ENCODE peak calls at places on chromosome 22, in seven cellular contexts. One of them, this sample, is unnamed.

GRCh38 chr22:26406118-26406517 is 22.9 kb upstream of the ASPHD2 start:
- DNase-seq in body of pancreas: no peak
- DNase-seq in IMR-90: peak; percentile 66
- DNase-seq in neural progenitor cell: no peak
- DNase-seq in endodermal cell: no peak
- DNase-seq in psoas muscle: no peak
- DNase-seq in ascending aorta: no peak
- DNase-seq in this sample: peak; percentile 37

GRCh38 chr22:26589367-26589844 is 526 bp downstream of the TPST2 start:
- DNase-seq in body of pancreas: peak; percentile 56
- DNase-seq in IMR-90: peak; percentile 12
- DNase-seq in neural progenitor cell: peak; percentile 54
- DNase-seq in endodermal cell: peak; percentile 82
- DNase-seq in psoas muscle: peak; percentile 45
- DNase-seq in ascending aorta: peak; percentile 71
- DNase-seq in this sample: peak; percentile 38

GRCh38 chr22:47884775-47885174 is 1122.3 kb downstream of the TBC1D22A start:
- DNase-seq in body of pancreas: no peak
- DNase-seq in IMR-90: no peak
- DNase-seq in neural progenitor cell: no peak
- DNase-seq in endodermal cell: no peak
- DNase-seq in psoas muscle: no peak
- DNase-seq in ascending aorta: no peak
- DNase-seq in this sample: no peak

GRCh38 chr22:33697640-33698039 is 222.6 kb downstream of the LARGE1 start:
- DNase-seq in body of pancreas: no peak
- DNase-seq in IMR-90: peak; percentile 59
- DNase-seq in neural progenitor cell: no peak
- DNase-seq in endodermal cell: no peak
- DNase-seq in psoas muscle: no peak
- DNase-seq in ascending aorta: no peak
- DNase-seq in this sample: no peak

GRCh38 chr22:46537946-46538815 is 761 bp upstream of the CELSR1 start:
- DNase-seq in body of pancreas: no peak
- DNase-seq in IMR-90: peak; percentile 27
- DNase-seq in neural progenitor cell: peak; percentile 79
- DNase-seq in endodermal cell: peak; percentile 80
- DNase-seq in psoas muscle: no peak
- DNase-seq in ascending aorta: no peak
- DNase-seq in this sample: no peak

GRCh38 chr22:38755155-38755910 is 465 bp downstream of the SUN2 start:
- DNase-seq in body of pancreas: peak; percentile 98
- DNase-seq in IMR-90: peak; percentile 48
- DNase-seq in neural progenitor cell: peak; percentile 91
- DNase-seq in endodermal cell: peak; percentile 83
- DNase-seq in psoas muscle: peak; percentile 98
- DNase-seq in ascending aorta: peak; percentile 98
- DNase-seq in this sample: peak; percentile 90

GRCh38 chr22:29219881-29220670 is 14.4 kb downstream of the EMID1 start:
- DNase-seq in body of pancreas: peak; percentile 56
- DNase-seq in IMR-90: no peak
- DNase-seq in neural progenitor cell: no peak
- DNase-seq in endodermal cell: peak; percentile 66
- DNase-seq in psoas muscle: no peak
- DNase-seq in ascending aorta: peak; percentile 42
- DNase-seq in this sample: no peak

GRCh38 chr22:38239101-38239761 is 33.6 kb downstream of the TMEM184B start:
- DNase-seq in body of pancreas: peak; percentile 71
- DNase-seq in IMR-90: peak; percentile 98
- DNase-seq in neural progenitor cell: no peak
- DNase-seq in endodermal cell: no peak
- DNase-seq in psoas muscle: no peak
- DNase-seq in ascending aorta: peak; percentile 85
- DNase-seq in this sample: peak; percentile 44

GRCh38 chr22:18057568-18058209 is 20.1 kb upstream of the PEX26 start:
- DNase-seq in body of pancreas: peak; percentile 95
- DNase-seq in IMR-90: peak; percentile 100
- DNase-seq in neural progenitor cell: no peak
- DNase-seq in endodermal cell: no peak
- DNase-seq in psoas muscle: peak; percentile 71
- DNase-seq in ascending aorta: peak; percentile 97
- DNase-seq in this sample: peak; percentile 87

GRCh38 chr22:48954781-48955311 is 872.8 kb downstream of the BRD1 start:
- DNase-seq in body of pancreas: no peak
- DNase-seq in IMR-90: no peak
- DNase-seq in neural progenitor cell: no peak
- DNase-seq in endodermal cell: peak; percentile 40
- DNase-seq in psoas muscle: no peak
- DNase-seq in ascending aorta: peak; percentile 45
- DNase-seq in this sample: peak; percentile 32

GRCh38 chr22:18085188-18085587 is 7.4 kb downstream of the PEX26 start:
- DNase-seq in body of pancreas: peak; percentile 41
- DNase-seq in IMR-90: peak; percentile 34
- DNase-seq in neural progenitor cell: no peak
- DNase-seq in endodermal cell: no peak
- DNase-seq in psoas muscle: no peak
- DNase-seq in ascending aorta: no peak
- DNase-seq in this sample: no peak

GRCh38 chr22:41540006-41540315 is 4.3 kb downstream of the POLR3H start:
- DNase-seq in body of pancreas: no peak
- DNase-seq in IMR-90: no peak
- DNase-seq in neural progenitor cell: no peak
- DNase-seq in endodermal cell: no peak
- DNase-seq in psoas muscle: no peak
- DNase-seq in ascending aorta: no peak
- DNase-seq in this sample: no peak

GRCh38 chr22:33076368-33076767 is 18.2 kb upstream of the SYN3 start:
- DNase-seq in body of pancreas: no peak
- DNase-seq in IMR-90: peak; percentile 7
- DNase-seq in neural progenitor cell: peak; percentile 61
- DNase-seq in endodermal cell: no peak
- DNase-seq in psoas muscle: no peak
- DNase-seq in ascending aorta: no peak
- DNase-seq in this sample: no peak

GRCh38 chr22:29720824-29721323 is 1.1 kb downstream of the CABP7 start:
- DNase-seq in body of pancreas: no peak
- DNase-seq in IMR-90: no peak
- DNase-seq in neural progenitor cell: peak; percentile 40
- DNase-seq in endodermal cell: no peak
- DNase-seq in psoas muscle: no peak
- DNase-seq in ascending aorta: no peak
- DNase-seq in this sample: no peak

GRCh38 chr22:50224071-50224470 is 20.8 kb downstream of the TUBGCP6 start:
- DNase-seq in body of pancreas: no peak
- DNase-seq in IMR-90: no peak
- DNase-seq in neural progenitor cell: no peak
- DNase-seq in endodermal cell: no peak
- DNase-seq in psoas muscle: no peak
- DNase-seq in ascending aorta: no peak
- DNase-seq in this sample: no peak

GRCh38 chr22:49667236-49667635 is 160.4 kb downstream of the BRD1 start:
- DNase-seq in body of pancreas: no peak
- DNase-seq in IMR-90: no peak
- DNase-seq in neural progenitor cell: no peak
- DNase-seq in endodermal cell: peak; percentile 26
- DNase-seq in psoas muscle: no peak
- DNase-seq in ascending aorta: no peak
- DNase-seq in this sample: no peak

GRCh38 chr22:48315415-48316244 is 1512.0 kb downstream of the BRD1 start:
- DNase-seq in body of pancreas: no peak
- DNase-seq in IMR-90: no peak
- DNase-seq in neural progenitor cell: peak; percentile 16
- DNase-seq in endodermal cell: peak; percentile 38
- DNase-seq in psoas muscle: no peak
- DNase-seq in ascending aorta: peak; percentile 60
- DNase-seq in this sample: no peak

GRCh38 chr22:31736458-31736857 is 13.5 kb downstream of the PRR14L start:
- DNase-seq in body of pancreas: no peak
- DNase-seq in IMR-90: no peak
- DNase-seq in neural progenitor cell: no peak
- DNase-seq in endodermal cell: no peak
- DNase-seq in psoas muscle: no peak
- DNase-seq in ascending aorta: no peak
- DNase-seq in this sample: no peak

GRCh38 chr22:19579880-19580279 is 55.7 kb upstream of the CLDN5 start:
- DNase-seq in body of pancreas: no peak
- DNase-seq in IMR-90: no peak
- DNase-seq in neural progenitor cell: no peak
- DNase-seq in endodermal cell: no peak
- DNase-seq in psoas muscle: peak; percentile 30
- DNase-seq in ascending aorta: no peak
- DNase-seq in this sample: no peak

GRCh38 chr22:37681001-37681424 is 5.1 kb upstream of the NOL12 start:
- DNase-seq in body of pancreas: no peak
- DNase-seq in IMR-90: peak; percentile 63
- DNase-seq in neural progenitor cell: no peak
- DNase-seq in endodermal cell: no peak
- DNase-seq in psoas muscle: no peak
- DNase-seq in ascending aorta: no peak
- DNase-seq in this sample: no peak

DNA sequence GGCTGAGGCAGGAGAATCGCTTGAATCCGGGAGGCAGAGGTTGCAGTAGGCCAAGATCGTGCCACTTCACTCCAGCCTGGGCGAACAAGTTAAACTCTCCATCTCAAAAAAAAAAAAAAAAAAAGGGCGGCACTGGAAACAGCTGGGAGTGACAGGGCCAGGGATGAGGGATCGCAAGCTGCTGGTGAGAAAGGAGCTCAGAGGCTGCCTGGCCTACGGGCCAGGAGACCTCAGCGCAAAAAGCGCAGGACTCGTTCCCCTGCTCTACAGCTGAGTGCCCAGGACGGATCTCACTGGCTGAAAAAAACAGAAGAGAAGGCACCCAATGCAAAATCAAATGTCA is 680 bp upstream of the NUP50 start:
- DNase-seq in body of pancreas: peak; percentile 64
- DNase-seq in IMR-90: peak; percentile 54
- DNase-seq in neural progenitor cell: peak; percentile 65
- DNase-seq in endodermal cell: no peak
- DNase-seq in psoas muscle: no peak
- DNase-seq in ascending aorta: no peak
- DNase-seq in this sample: no peak
- H3K4me1 ChIP-seq in body of pancreas: peaks cover 57% of the 10 kb centered on the region
- H3K4me1 ChIP-seq in IMR-90: peaks cover 11% of the 10 kb centered on the region
- H3K4me1 ChIP-seq in neural progenitor cell: peaks cover 14% of the 10 kb centered on the region
- H3K4me1 ChIP-seq in endodermal cell: peaks cover 14% of the 10 kb centered on the region
- H3K4me1 ChIP-seq in psoas muscle: peaks cover 30% of the 10 kb centered on the region
- H3K4me1 ChIP-seq in ascending aorta: no peaks in the 10 kb centered on the region
- H3K4me1 ChIP-seq in this sample: peaks cover 21% of the 10 kb centered on the region

GRCh38 chr22:27886843-27887151 is 32.3 kb downstream of the PITPNB start:
- DNase-seq in body of pancreas: no peak
- DNase-seq in IMR-90: no peak
- DNase-seq in neural progenitor cell: no peak
- DNase-seq in endodermal cell: no peak
- DNase-seq in psoas muscle: no peak
- DNase-seq in ascending aorta: no peak
- DNase-seq in this sample: no peak
- TF ChIP-seq CTCF in body of pancreas: no peak
- TF ChIP-seq CTCF in IMR-90: no peak
- TF ChIP-seq CTCF in neural progenitor cell: no peak
- TF ChIP-seq CTCF in endodermal cell: peak; percentile 5
- TF ChIP-seq CTCF in psoas muscle: no peak
- TF ChIP-seq CTCF in ascending aorta: no peak
- TF ChIP-seq CTCF in this sample: no peak

GRCh38 chr22:43126506-43127165 is 16.1 kb downstream of the BIK start:
- DNase-seq in body of pancreas: peak; percentile 43
- DNase-seq in IMR-90: peak; percentile 85
- DNase-seq in neural progenitor cell: no peak
- DNase-seq in endodermal cell: peak; percentile 62
- DNase-seq in psoas muscle: no peak
- DNase-seq in ascending aorta: no peak
- DNase-seq in this sample: no peak
- H3K4me3 ChIP-seq in body of pancreas: no peak overlapping the region
- H3K4me3 ChIP-seq in IMR-90: no peak overlapping the region
- H3K4me3 ChIP-seq in neural progenitor cell: no peak overlapping the region
- H3K4me3 ChIP-seq in endodermal cell: no peak overlapping the region
- H3K4me3 ChIP-seq in psoas muscle: no peak overlapping the region
- H3K4me3 ChIP-seq in ascending aorta: no peak overlapping the region
- H3K4me3 ChIP-seq in this sample: no peak overlapping the region

DNA sequence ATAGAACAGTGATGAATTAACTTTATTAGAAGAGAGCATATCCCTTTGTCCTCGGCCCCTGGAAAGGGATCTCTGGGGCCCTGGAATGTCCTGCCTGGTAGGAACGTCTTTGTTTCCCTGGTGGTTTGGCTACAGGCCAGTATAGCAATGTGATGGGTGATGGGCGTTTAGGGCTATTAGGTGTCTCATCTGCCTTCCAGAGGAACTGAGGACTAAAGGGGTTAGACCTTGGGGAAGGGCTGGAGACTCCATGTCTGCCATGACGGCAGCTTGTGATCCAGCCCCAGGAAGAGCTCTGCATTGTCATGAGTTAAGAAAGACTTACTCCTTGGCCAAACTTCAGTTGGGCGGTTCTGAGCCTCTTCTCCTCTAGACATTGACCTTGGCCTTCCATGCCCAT is 9.0 kb downstream of the APOL4 start:
- DNase-seq in body of pancreas: no peak
- DNase-seq in IMR-90: no peak
- DNase-seq in neural progenitor cell: no peak
- DNase-seq in endodermal cell: no peak
- DNase-seq in psoas muscle: no peak
- DNase-seq in ascending aorta: no peak
- DNase-seq in this sample: no peak
- H3K4me1 ChIP-seq in body of pancreas: no peaks in the 10 kb centered on the region
- H3K4me1 ChIP-seq in IMR-90: peaks cover 8% of the 10 kb centered on the region
- H3K4me1 ChIP-seq in neural progenitor cell: peaks cover 16% of the 10 kb centered on the region
- H3K4me1 ChIP-seq in endodermal cell: peaks cover 6% of the 10 kb centered on the region
- H3K4me1 ChIP-seq in psoas muscle: peaks cover 15% of the 10 kb centered on the region
- H3K4me1 ChIP-seq in ascending aorta: no peaks in the 10 kb centered on the region
- H3K4me1 ChIP-seq in this sample: peaks cover 11% of the 10 kb centered on the region

DNA sequence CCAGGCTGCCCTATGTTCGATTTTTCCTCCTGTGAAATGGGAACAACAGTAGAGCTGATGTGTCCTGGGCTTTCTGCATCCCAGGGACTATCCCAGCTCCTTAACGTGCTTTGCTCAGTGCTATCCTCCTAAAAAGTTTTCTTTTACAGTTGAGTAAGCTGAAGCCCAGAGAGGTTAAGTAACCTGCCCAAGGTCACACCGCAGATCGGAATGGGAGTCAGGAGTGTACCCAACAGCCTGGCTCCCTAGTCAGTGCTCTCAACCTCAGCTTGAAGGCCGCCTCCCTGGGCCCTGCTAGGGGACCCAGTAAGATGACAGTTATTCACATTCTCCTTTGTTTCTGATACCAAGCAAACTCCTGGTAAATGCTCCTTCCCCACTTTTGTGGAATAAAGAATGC is 45.9 kb downstream of the PARVB start:
- DNase-seq in body of pancreas: no peak
- DNase-seq in IMR-90: no peak
- DNase-seq in neural progenitor cell: no peak
- DNase-seq in endodermal cell: no peak
- DNase-seq in psoas muscle: no peak
- DNase-seq in ascending aorta: no peak
- DNase-seq in this sample: no peak
- TF ChIP-seq CTCF in body of pancreas: no peak
- TF ChIP-seq CTCF in IMR-90: no peak
- TF ChIP-seq CTCF in neural progenitor cell: no peak
- TF ChIP-seq CTCF in endodermal cell: no peak
- TF ChIP-seq CTCF in psoas muscle: no peak
- TF ChIP-seq CTCF in ascending aorta: no peak
- TF ChIP-seq CTCF in this sample: no peak

This sample was measured in testis.